ENCODE peak calls at places on chromosome 9, in six cellular contexts. One of them, this sample, is unnamed.

GRCh38 chr9:38708759-38709158 is 11.2 kb downstream of the FAM240B start:
- DNase-seq in H1: no peak
- DNase-seq in HepG2: no peak
- DNase-seq in GM12878: no peak
- DNase-seq in K562: no peak
- DNase-seq in GM12892: no peak
- DNase-seq in this sample: no peak

GRCh38 chr9:79609468-79610018 is 37.8 kb downstream of the TLE4 start:
- DNase-seq in H1: no peak
- DNase-seq in HepG2: no peak
- DNase-seq in GM12878: no peak
- DNase-seq in K562: no peak
- DNase-seq in GM12892: no peak
- DNase-seq in this sample: no peak

GRCh38 chr9:82354260-82354659 is 365.7 kb downstream of the SPATA31D1 start:
- DNase-seq in H1: no peak
- DNase-seq in HepG2: no peak
- DNase-seq in GM12878: no peak
- DNase-seq in K562: no peak
- DNase-seq in GM12892: no peak
- DNase-seq in this sample: no peak

GRCh38 chr9:109856785-109857184 is 76.8 kb downstream of the PALM2AKAP2 start:
- DNase-seq in H1: no peak
- DNase-seq in HepG2: no peak
- DNase-seq in GM12878: no peak
- DNase-seq in K562: peak; percentile 18
- DNase-seq in GM12892: no peak
- DNase-seq in this sample: no peak

GRCh38 chr9:77469515-77470197 is 178.5 kb downstream of the GNA14 start:
- DNase-seq in H1: no peak
- DNase-seq in HepG2: no peak
- DNase-seq in GM12878: no peak
- DNase-seq in K562: no peak
- DNase-seq in GM12892: no peak
- DNase-seq in this sample: no peak

GRCh38 chr9:78438765-78439164 is 141.8 kb downstream of the PSAT1 start:
- DNase-seq in H1: no peak
- DNase-seq in HepG2: no peak
- DNase-seq in GM12878: no peak
- DNase-seq in K562: no peak
- DNase-seq in GM12892: no peak
- DNase-seq in this sample: no peak

GRCh38 chr9:70303268-70303667 is 44.5 kb downstream of the SMC5 start:
- DNase-seq in H1: no peak
- DNase-seq in HepG2: no peak
- DNase-seq in GM12878: no peak
- DNase-seq in K562: no peak
- DNase-seq in GM12892: no peak
- DNase-seq in this sample: no peak

GRCh38 chr9:90909747-90910283 is 108.2 kb downstream of the SYK start:
- DNase-seq in H1: no peak
- DNase-seq in HepG2: no peak
- DNase-seq in GM12878: no peak
- DNase-seq in K562: no peak
- DNase-seq in GM12892: no peak
- DNase-seq in this sample: no peak

GRCh38 chr9:15295761-15296405 is 11.1 kb downstream of the TTC39B start:
- DNase-seq in H1: peak; percentile 20
- DNase-seq in HepG2: peak; percentile 42
- DNase-seq in GM12878: peak; percentile 26
- DNase-seq in K562: no peak
- DNase-seq in GM12892: no peak
- DNase-seq in this sample: no peak

GRCh38 chr9:15298362-15298761 is 8.7 kb downstream of the TTC39B start:
- DNase-seq in H1: no peak
- DNase-seq in HepG2: no peak
- DNase-seq in GM12878: no peak
- DNase-seq in K562: no peak
- DNase-seq in GM12892: no peak
- DNase-seq in this sample: no peak

GRCh38 chr9:15293084-15293483 is 13.9 kb downstream of the TTC39B start:
- DNase-seq in H1: peak; percentile 11
- DNase-seq in HepG2: no peak
- DNase-seq in GM12878: no peak
- DNase-seq in K562: no peak
- DNase-seq in GM12892: no peak
- DNase-seq in this sample: no peak

GRCh38 chr9:15289590-15289989 is 17.4 kb downstream of the TTC39B start:
- DNase-seq in H1: peak; percentile 6
- DNase-seq in HepG2: no peak
- DNase-seq in GM12878: no peak
- DNase-seq in K562: no peak
- DNase-seq in GM12892: no peak
- DNase-seq in this sample: no peak

GRCh38 chr9:15293727-15294405 is 13.2 kb downstream of the TTC39B start:
- DNase-seq in H1: peak; percentile 28
- DNase-seq in HepG2: no peak
- DNase-seq in GM12878: no peak
- DNase-seq in K562: no peak
- DNase-seq in GM12892: no peak
- DNase-seq in this sample: no peak
- TF ChIP-seq POLR2AphosphoS5 in H1: no peak
- TF ChIP-seq POLR2AphosphoS5 in HepG2: no peak
- TF ChIP-seq POLR2AphosphoS5 in GM12878: no peak
- TF ChIP-seq POLR2AphosphoS5 in K562: no peak
- TF ChIP-seq POLR2AphosphoS5 in GM12892: no peak
- TF ChIP-seq POLR2AphosphoS5 in this sample: no peak

GRCh38 chr9:98708103-98708932 is 417 bp downstream of the GABBR2 start:
- DNase-seq in H1: peak; percentile 59
- DNase-seq in HepG2: no peak
- DNase-seq in GM12878: no peak
- DNase-seq in K562: no peak
- DNase-seq in GM12892: no peak
- DNase-seq in this sample: no peak

GRCh38 chr9:98707158-98708102 is 1.3 kb downstream of the GABBR2 start:
- DNase-seq in H1: peak; percentile 86
- DNase-seq in HepG2: peak; percentile 17
- DNase-seq in GM12878: no peak
- DNase-seq in K562: peak; percentile 70
- DNase-seq in GM12892: peak; percentile 46
- DNase-seq in this sample: peak; percentile 65

GRCh38 chr9:98712987-98713386 is 4.3 kb upstream of the GABBR2 start:
- DNase-seq in H1: no peak
- DNase-seq in HepG2: no peak
- DNase-seq in GM12878: no peak
- DNase-seq in K562: no peak
- DNase-seq in GM12892: no peak
- DNase-seq in this sample: no peak

GRCh38 chr9:98708933-98709911 is at the start of gene GABBR2:
- DNase-seq in H1: peak; percentile 67
- DNase-seq in HepG2: no peak
- DNase-seq in GM12878: no peak
- DNase-seq in K562: no peak
- DNase-seq in GM12892: no peak
- DNase-seq in this sample: no peak

DNA sequence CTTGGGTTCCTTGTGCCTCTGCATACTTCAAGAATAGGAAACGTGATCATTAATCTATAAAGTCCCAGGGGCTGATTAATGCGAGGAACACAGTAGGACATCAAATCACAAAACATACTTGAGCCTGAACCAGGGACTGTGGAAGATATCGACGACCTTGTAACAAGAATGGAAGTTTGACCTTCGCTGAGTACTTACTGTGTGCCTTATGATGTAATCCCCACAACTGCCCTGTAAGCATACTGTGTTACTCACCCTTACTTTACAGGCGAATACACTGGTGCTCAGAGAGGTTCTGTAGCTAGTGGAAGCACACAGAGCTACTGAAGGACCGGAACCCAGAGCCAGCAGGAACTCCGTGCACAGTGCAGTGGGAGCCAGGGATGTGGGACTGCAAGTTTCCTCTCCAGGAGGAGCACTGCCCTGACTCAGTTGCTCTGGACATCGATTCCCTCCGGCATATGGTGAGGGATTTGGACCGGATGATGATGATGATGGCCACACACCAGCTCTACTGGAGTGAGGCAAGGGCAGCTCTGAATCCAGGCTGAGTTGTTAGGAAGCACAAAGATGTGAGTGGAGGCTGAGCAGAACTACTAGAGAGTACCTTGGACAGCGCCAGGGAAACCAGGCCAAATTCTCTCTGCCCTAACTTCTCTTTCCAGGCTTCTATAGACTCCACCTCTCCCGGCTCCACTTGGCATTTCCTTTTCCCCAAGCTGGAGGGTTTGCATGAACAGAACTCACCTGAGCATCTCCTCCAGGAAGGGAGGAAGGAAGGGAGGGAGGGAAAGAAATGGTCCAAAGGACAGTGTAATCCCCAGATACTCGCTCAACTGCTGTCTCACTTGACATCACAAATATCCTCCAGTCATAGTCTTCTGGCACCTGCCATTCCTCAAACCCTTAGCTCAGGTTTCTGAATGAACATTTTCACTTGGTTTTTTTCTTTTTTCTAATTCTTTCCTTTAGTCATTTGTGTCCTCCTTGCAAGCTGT is 1.5 kb upstream of the GABBR2 start:
- DNase-seq in H1: no peak
- DNase-seq in HepG2: no peak
- DNase-seq in GM12878: no peak
- DNase-seq in K562: no peak
- DNase-seq in GM12892: no peak
- DNase-seq in this sample: no peak
- TF ChIP-seq TAF1 in H1: no peak
- TF ChIP-seq TAF1 in HepG2: no peak
- TF ChIP-seq TAF1 in GM12878: no peak
- TF ChIP-seq TAF1 in K562: no peak
- TF ChIP-seq TAF1 in GM12892: no peak
- TF ChIP-seq TAF1 in this sample: no peak

DNA sequence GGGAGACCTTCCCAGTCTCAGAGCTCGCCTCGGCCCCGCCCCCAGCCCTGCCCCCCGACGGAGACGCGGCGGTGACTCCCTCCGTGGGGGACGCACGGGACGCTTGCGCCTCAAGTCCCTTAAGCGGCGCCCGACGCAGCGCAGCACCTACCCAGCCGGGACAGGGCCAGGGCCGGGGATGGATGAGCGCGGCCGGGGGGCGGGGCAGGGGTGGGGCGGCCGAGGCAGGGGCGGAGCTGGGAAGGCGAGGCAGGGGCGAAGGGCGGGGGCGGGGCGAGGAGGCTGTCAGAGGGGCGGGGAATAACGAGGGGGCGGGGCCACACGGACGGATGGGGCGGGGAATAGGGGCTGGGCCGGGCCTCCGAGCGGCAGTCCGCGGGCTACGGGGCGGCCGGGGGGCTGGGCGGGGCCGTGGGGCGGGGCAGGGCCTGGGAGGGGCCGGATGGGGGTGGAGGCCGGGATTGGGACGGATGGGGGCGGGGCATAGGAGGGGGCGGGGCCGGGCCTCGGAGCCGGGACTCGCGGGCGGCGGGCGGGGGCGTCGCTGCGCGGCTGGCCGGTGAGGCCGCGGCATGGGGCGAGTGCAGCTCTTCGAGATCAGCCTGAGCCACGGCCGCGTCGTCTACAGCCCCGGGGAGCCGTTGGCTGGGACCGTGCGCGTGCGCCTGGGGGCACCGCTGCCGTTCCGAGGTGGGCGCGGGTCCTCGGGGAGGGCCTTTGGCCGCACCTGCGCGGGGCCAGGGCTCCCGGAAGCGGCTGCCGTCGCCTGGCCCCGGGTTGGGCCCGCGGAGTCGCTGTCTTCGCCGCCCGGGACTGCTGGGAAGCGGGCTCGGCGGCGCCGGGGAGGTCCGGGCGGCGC is at the start of gene ARRDC1:
- DNase-seq in H1: peak; percentile 90
- DNase-seq in HepG2: peak; percentile 91
- DNase-seq in GM12878: peak; percentile 45
- DNase-seq in K562: peak; percentile 98
- DNase-seq in GM12892: peak; percentile 92
- DNase-seq in this sample: peak; percentile 93
- TF ChIP-seq POLR2A in H1: peak; percentile 51
- TF ChIP-seq POLR2A in HepG2: no peak
- TF ChIP-seq POLR2A in GM12878: peak; percentile 91
- TF ChIP-seq POLR2A in K562: peak; percentile 72
- TF ChIP-seq POLR2A in GM12892: peak; percentile 81
- TF ChIP-seq POLR2A in this sample: peak; percentile 44

GRCh38 chr9:92615790-92616189 is 54.1 kb downstream of the IPPK start:
- DNase-seq in H1: no peak
- DNase-seq in HepG2: peak; percentile 45
- DNase-seq in GM12878: no peak
- DNase-seq in K562: no peak
- DNase-seq in GM12892: no peak
- DNase-seq in this sample: no peak

GRCh38 chr9:92617951-92618510 is 51.9 kb downstream of the IPPK start:
- DNase-seq in H1: no peak
- DNase-seq in HepG2: no peak
- DNase-seq in GM12878: no peak
- DNase-seq in K562: no peak
- DNase-seq in GM12892: no peak
- DNase-seq in this sample: no peak

GRCh38 chr9:92614763-92615441 is 55.0 kb downstream of the IPPK start:
- DNase-seq in H1: no peak
- DNase-seq in HepG2: no peak
- DNase-seq in GM12878: no peak
- DNase-seq in K562: no peak
- DNase-seq in GM12892: no peak
- DNase-seq in this sample: no peak

GRCh38 chr9:92617195-92617813 is 52.6 kb downstream of the IPPK start:
- DNase-seq in H1: no peak
- DNase-seq in HepG2: no peak
- DNase-seq in GM12878: no peak
- DNase-seq in K562: no peak
- DNase-seq in GM12892: no peak
- DNase-seq in this sample: no peak

DNA sequence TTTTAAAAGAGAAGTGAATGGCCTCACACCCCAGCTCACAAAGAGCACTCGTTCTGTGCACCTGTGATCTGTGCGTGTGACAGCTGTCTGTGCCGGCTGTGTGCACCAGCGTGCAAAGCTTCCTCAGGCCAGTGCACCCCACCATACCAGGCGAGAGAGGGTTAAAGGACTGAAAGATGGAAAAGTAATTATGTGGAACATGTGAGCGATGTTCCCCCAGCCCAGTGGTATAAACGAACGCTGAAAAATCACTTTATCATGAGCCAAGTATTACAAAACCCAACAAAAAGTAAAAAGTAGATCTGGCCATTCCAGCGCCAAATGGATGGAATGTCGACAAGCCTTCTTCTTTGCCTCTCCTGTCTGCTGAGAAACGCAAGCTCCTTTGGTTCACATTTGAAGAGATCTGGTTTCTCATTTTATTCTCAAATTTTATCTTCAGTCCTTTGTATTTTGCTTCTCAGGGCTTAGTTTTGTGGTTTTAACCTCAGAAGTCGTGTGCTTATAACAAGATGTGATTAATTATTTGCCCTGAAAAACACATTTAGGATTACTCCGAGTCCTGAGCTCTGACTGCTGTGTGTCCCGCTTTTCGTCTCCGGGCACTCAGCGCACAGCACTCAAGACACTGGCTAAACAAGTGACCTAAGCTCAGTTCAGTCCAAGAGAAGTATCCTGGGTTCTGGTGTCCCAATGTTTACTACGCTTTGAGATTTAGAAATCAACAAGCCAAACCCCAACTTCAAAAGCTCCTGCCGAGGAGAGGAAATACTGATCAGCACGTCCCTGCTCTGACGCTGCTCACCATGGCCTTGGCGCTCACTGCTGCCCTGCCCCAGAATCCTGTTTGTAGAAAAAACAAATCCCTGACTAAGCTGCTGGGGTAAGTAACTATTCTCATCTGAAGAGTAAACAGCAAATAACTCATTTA is 53.5 kb downstream of the IPPK start:
- DNase-seq in H1: no peak
- DNase-seq in HepG2: peak; percentile 81
- DNase-seq in GM12878: no peak
- DNase-seq in K562: no peak
- DNase-seq in GM12892: no peak
- DNase-seq in this sample: no peak
- TF ChIP-seq POLR2AphosphoS5 in H1: no peak
- TF ChIP-seq POLR2AphosphoS5 in HepG2: peak; percentile 34
- TF ChIP-seq POLR2AphosphoS5 in GM12878: no peak
- TF ChIP-seq POLR2AphosphoS5 in K562: no peak
- TF ChIP-seq POLR2AphosphoS5 in GM12892: no peak
- TF ChIP-seq POLR2AphosphoS5 in this sample: no peak